ENCODE peak calls at places on chromosome 13, in nine cellular contexts. F, N, Q, G, A, I, O, R and L are unnamed samples.

GRCh38 chr13:79658333-79658975 is 177.5 kb downstream of the NDFIP2 start:
- DNase-seq in F (no peak), N (no peak), Q (no peak), G (peak), A (no peak), I (no peak), O (no peak), R (no peak), L (no peak)

GRCh38 chr13:41500501-41500900 is 43.2 kb downstream of the RGCC start:
- DNase-seq in F (no peak), N (peak), Q (no peak), G (no peak), A (no peak), I (no peak), O (no peak), R (peak), L (no peak)

GRCh38 chr13:97967948-97968347 is 14.5 kb downstream of the IPO5 start:
- DNase-seq in F (no peak), N (peak), Q (no peak), G (peak), A (no peak), I (no peak), O (no peak), R (no peak), L (peak)

GRCh38 chr13:76533251-76533650 is 353.0 kb downstream of the KCTD12 start:
- DNase-seq in F (no peak), N (no peak), Q (no peak), G (no peak), A (no peak), I (no peak), O (no peak), R (no peak), L (no peak)

GRCh38 chr13:33087790-33088189 is 71.6 kb downstream of the KL start:
- DNase-seq in F (no peak), N (no peak), Q (no peak), G (no peak), A (no peak), I (no peak), O (no peak), R (no peak), L (no peak)

GRCh38 chr13:52644108-52644507 is 1.9 kb downstream of the HNRNPA1L2 start:
- DNase-seq in F (no peak), N (no peak), Q (no peak), G (no peak), A (no peak), I (no peak), O (no peak), R (no peak), L (no peak)

GRCh38 chr13:33450956-33451709 is 165.6 kb upstream of the STARD13 start:
- DNase-seq in F (no peak), N (no peak), Q (no peak), G (no peak), A (no peak), I (no peak), O (no peak), R (no peak), L (no peak)

GRCh38 chr13:96963786-96964475 is 30.3 kb downstream of the OXGR1 start:
- DNase-seq in F (no peak), N (peak), Q (no peak), G (no peak), A (no peak), I (no peak), O (no peak), R (no peak), L (peak)

GRCh38 chr13:100464006-100464405 is 124.6 kb downstream of the GGACT start:
- DNase-seq in F (no peak), N (no peak), Q (no peak), G (peak), A (no peak), I (no peak), O (no peak), R (no peak), L (no peak)

GRCh38 chr13:45704211-45704739 is 2.2 kb downstream of the CBY2 start:
- DNase-seq in F (no peak), N (no peak), Q (no peak), G (no peak), A (no peak), I (no peak), O (no peak), R (no peak), L (no peak)

GRCh38 chr13:91406619-91407018 is 8.2 kb downstream of the GPC5 start:
- DNase-seq in F (peak), N (peak), Q (no peak), G (peak), A (peak), I (no peak), O (peak), R (peak), L (peak)

GRCh38 chr13:68759617-68760016 is 1348.0 kb upstream of the ATXN8OS start:
- DNase-seq in F (no peak), N (no peak), Q (no peak), G (no peak), A (no peak), I (no peak), O (no peak), R (no peak), L (no peak)

GRCh38 chr13:105272660-105273631 is 1262.5 kb downstream of the EFNB2 start:
- DNase-seq in F (no peak), N (no peak), Q (no peak), G (no peak), A (no peak), I (no peak), O (no peak), R (no peak), L (no peak)

GRCh38 chr13:20049558-20050473 is 91.3 kb downstream of the ZMYM2 start:
- DNase-seq in F (no peak), N (no peak), Q (no peak), G (no peak), A (no peak), I (no peak), O (no peak), R (no peak), L (no peak)

GRCh38 chr13:32947886-32948285 is 68.3 kb upstream of the KL start:
- DNase-seq in F (peak), N (no peak), Q (no peak), G (peak), A (no peak), I (no peak), O (no peak), R (no peak), L (no peak)

GRCh38 chr13:32852568-32852967 is 163.7 kb upstream of the KL start:
- DNase-seq in F (no peak), N (no peak), Q (no peak), G (peak), A (no peak), I (no peak), O (no peak), R (no peak), L (no peak)

GRCh38 chr13:47463726-47464125 is 537.3 kb downstream of the SUCLA2 start:
- DNase-seq in F (no peak), N (no peak), Q (no peak), G (no peak), A (no peak), I (no peak), O (peak), R (no peak), L (no peak)

GRCh38 chr13:103523853-103524252 is 457.6 kb upstream of the SLC10A2 start:
- DNase-seq in F (no peak), N (no peak), Q (no peak), G (no peak), A (no peak), I (no peak), O (no peak), R (no peak), L (no peak)

GRCh38 chr13:80033286-80033685 is 307.6 kb downstream of the SPRY2 start:
- DNase-seq in F (no peak), N (peak), Q (no peak), G (no peak), A (no peak), I (no peak), O (no peak), R (no peak), L (no peak)

GRCh38 chr13:29847501-29847983 is 2.9 kb downstream of the UBL3 start:
- DNase-seq in F (no peak), N (peak), Q (no peak), G (peak), A (no peak), I (no peak), O (peak), R (no peak), L (peak)